ENCODE peak calls at places on chromosomes 1 and 21, in five cellular contexts. O is HepG2, S is GM10248, B is natural killer cell, M is PC-9. U is an unnamed sample.

GRCh38 chr1:8822383-8823294 is 5.2 kb upstream of the RERE start:
- DNase-seq in O (peak; percentile 59), S (no peak), B (no peak), M (peak; percentile 23), U (no peak)

GRCh38 chr1:232193451-232193783 is 436.5 kb downstream of the SIPA1L2 start:
- DNase-seq in O (no peak), S (no peak), B (no peak), M (no peak), U (no peak)

GRCh38 chr1:203202431-203203245 is 16.1 kb upstream of the CHI3L1 start:
- DNase-seq in O (no peak), S (no peak), B (no peak), M (no peak), U (no peak)

GRCh38 chr1:206506803-206507394 is 432 bp upstream of the RASSF5 start:
- DNase-seq in O (no peak), S (peak; percentile 49), B (peak; percentile 58), M (no peak), U (no peak)

GRCh38 chr1:20476260-20477038 is 9.6 kb downstream of the CAMK2N1 start:
- DNase-seq in O (peak; percentile 93), S (no peak), B (no peak), M (peak; percentile 89), U (no peak)

GRCh38 chr1:204520834-204521709 is 4.9 kb downstream of the MDM4 start:
- DNase-seq in O (no peak), S (peak; percentile 48), B (peak; percentile 40), M (no peak), U (peak; percentile 62)

GRCh38 chr1:53653631-53654030 is 85.3 kb downstream of the GLIS1 start:
- DNase-seq in O (no peak), S (no peak), B (no peak), M (no peak), U (no peak)

GRCh38 chr1:227885135-227885647 is 62.5 kb downstream of the WNT9A start:
- DNase-seq in O (no peak), S (no peak), B (peak; percentile 16), M (no peak), U (peak; percentile 46)

GRCh38 chr1:167223144-167224103 is 2.7 kb downstream of the POU2F1 start:
- DNase-seq in O (no peak), S (no peak), B (no peak), M (no peak), U (no peak)

GRCh38 chr1:228374711-228375577 is 31.7 kb downstream of the TRIM11 start:
- DNase-seq in O (no peak), S (no peak), B (no peak), M (no peak), U (no peak)

GRCh38 chr1:71511505-71511904 is 430.7 kb upstream of the ZRANB2 start:
- DNase-seq in O (no peak), S (no peak), B (no peak), M (no peak), U (no peak)

GRCh38 chr1:29269356-29269755 is 33.0 kb downstream of the PTPRU start:
- DNase-seq in O (no peak), S (no peak), B (no peak), M (no peak), U (no peak)

GRCh38 chr1:43473463-43473862 is 19.7 kb upstream of the HYI start:
- DNase-seq in O (no peak), S (no peak), B (no peak), M (no peak), U (no peak)

GRCh38 chr21:31905444-31906400 is 32.9 kb downstream of the HUNK start:
- DNase-seq in O (no peak), S (no peak), B (no peak), M (no peak), U (no peak)

GRCh38 chr1:228141082-228141870 is 1.2 kb downstream of the GUK1 start:
- DNase-seq in O (no peak), S (peak; percentile 48), B (no peak), M (peak; percentile 53), U (no peak)

GRCh38 chr1:55446351-55446750 is 231.2 kb upstream of the USP24 start:
- DNase-seq in O (no peak), S (no peak), B (no peak), M (no peak), U (no peak)

GRCh38 chr1:219066631-219067349 is 106.9 kb upstream of the LYPLAL1 start:
- DNase-seq in O (no peak), S (no peak), B (no peak), M (peak; percentile 2), U (no peak)

GRCh38 chr1:245241506-245242130 is 86.8 kb downstream of the KIF26B start:
- DNase-seq in O (no peak), S (no peak), B (no peak), M (no peak), U (no peak)

GRCh38 chr1:4684142-4684541 is 29.7 kb downstream of the AJAP1 start:
- DNase-seq in O (no peak), S (no peak), B (no peak), M (no peak), U (no peak)

GRCh38 chr1:234875953-234876814 is 252.5 kb downstream of the TOMM20 start:
- DNase-seq in O (peak; percentile 98), S (peak; percentile 69), B (no peak), M (peak; percentile 70), U (no peak)

GRCh38 chr1:89271616-89272015 is 1.0 kb downstream of the GBP5 start:
- DNase-seq in O (no peak), S (no peak), B (no peak), M (no peak), U (no peak)

GRCh38 chr1:199282910-199283309 is 644.1 kb downstream of the PTPRC start:
- DNase-seq in O (no peak), S (no peak), B (no peak), M (no peak), U (no peak)

GRCh38 chr1:153195216-153195615 is 8.0 kb upstream of the LELP1 start:
- DNase-seq in O (no peak), S (no peak), B (no peak), M (no peak), U (no peak)

GRCh38 chr1:153194331-153195050 is 8.7 kb upstream of the LELP1 start:
- DNase-seq in O (no peak), S (no peak), B (no peak), M (no peak), U (no peak)

GRCh38 chr1:153192697-153193096 is 10.5 kb upstream of the LELP1 start:
- DNase-seq in O (peak; percentile 8), S (no peak), B (no peak), M (peak; percentile 24), U (no peak)

GRCh38 chr1:153190373-153190772 is 12.9 kb upstream of the LELP1 start:
- DNase-seq in O (no peak), S (no peak), B (no peak), M (no peak), U (no peak)
- TF ChIP-seq CTCF in O (peak; percentile 7), S (peak; percentile 30), B (no peak), M (peak; percentile 76), U (no peak)

DNA sequence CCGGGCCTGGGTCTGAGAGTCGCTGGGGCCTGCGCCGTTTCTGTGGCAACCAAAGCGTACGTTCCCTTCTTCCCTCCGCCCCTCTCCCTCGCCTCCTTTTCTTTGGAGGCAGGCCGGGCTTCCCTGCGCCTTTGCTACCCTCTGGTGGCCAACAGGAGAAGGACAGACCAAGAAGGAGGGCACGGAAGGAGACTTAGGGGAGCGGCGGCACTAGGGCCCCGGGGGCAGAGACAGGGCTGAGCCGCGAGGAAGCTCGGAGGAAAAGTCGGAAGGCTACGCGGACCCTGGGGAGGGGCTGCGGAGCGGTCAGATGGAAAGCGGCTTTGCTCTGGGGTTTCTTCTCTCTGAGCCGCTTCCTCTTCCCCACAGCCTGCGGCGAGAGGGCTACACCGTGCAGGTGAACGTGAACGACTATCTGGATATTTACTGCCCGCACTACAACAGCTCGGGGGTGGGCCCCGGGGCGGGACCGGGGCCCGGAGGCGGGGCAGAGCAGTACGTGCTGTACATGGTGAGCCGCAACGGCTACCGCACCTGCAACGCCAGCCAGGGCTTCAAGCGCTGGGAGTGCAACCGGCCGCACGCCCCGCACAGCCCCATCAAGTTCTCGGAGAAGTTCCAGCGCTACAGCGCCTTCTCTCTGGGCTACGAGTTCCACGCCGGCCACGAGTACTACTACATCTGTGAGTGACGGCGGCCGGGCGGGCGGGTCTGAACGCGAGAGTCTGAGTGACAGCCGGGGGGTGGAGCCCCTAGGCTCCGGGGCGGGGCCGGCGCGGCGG is 6.3 kb downstream of the EFNA3 start:
- DNase-seq in O (peak; percentile 82), S (peak; percentile 96), B (peak; percentile 92), M (peak; percentile 92), U (peak; percentile 80)
- TF ChIP-seq CTCF in O (peak; percentile 99), S (peak; percentile 94), B (peak; percentile 89), M (peak; percentile 94), U (peak; percentile 76)

DNA sequence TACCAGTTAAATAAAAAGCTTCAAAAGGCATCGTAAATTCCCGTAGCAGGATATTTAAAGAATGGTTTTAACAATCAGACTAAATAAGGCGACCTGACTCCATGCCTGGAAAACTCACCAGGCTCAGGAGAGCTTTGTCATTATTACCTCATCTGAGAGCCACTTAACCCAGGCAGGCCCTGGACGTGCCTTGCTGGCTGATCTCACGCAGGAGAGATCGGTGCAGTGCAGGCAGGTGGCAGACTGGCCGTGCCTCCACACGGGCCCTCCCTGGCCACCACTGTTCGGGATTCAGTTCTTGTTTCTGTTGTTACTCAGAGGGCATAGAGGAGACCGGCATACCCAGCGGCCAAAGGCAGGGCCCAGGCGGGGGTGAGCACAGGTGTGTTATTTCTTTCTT is 6.4 kb downstream of the MT1HL1 start:
- DNase-seq in O (no peak), S (no peak), B (no peak), M (no peak), U (no peak)
- TF ChIP-seq CTCF in O (no peak), S (no peak), B (no peak), M (no peak), U (no peak)

DNA sequence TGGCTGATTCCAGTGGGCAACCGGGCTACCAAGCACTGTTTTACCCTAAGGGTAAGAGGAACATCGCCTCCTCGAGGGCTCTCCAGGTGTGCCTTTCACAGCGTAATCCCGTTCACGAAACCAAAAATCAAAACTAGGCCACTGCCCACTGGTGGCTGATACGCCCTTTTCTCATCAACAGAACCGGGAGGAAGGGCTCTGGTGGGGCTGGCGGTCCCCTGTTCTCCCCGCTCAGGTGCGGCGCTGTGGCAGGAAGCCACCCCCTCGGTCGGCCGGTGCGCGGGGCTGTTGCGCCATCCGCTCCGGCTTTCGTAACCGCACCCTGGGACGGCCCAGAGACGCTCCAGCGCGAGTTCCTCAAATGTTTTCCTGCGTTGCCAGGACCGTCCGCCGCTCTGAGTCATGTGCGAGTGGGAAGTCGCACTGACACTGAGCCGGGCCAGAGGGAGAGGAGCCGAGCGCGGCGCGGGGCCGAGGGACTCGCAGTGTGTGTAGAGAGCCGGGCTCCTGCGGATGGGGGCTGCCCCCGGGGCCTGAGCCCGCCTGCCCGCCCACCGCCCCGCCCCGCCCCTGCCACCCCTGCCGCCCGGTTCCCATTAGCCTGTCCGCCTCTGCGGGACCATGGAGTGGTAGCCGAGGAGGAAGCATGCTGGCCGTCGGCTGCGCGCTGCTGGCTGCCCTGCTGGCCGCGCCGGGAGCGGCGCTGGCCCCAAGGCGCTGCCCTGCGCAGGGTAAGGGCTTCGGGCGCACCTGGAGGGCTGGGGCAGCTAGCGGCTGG is at the start of gene IL6R:
- DNase-seq in O (peak; percentile 83), S (peak; percentile 63), B (peak; percentile 47), M (peak; percentile 88), U (peak; percentile 70)
- TF ChIP-seq CTCF in O (peak; percentile 89), S (peak; percentile 62), B (no peak), M (peak; percentile 29), U (peak; percentile 73)